ENCODE peak calls at places on chromosomes 12 and 14, in five cellular contexts. U is IMR-90, Z is H9, B is mesenchymal stem cell, S is H1. A is an unnamed sample.
A peak's percentile ranks its signal among the peaks of the same experiment; 100 is the strongest.

GRCh38 chr12:122420471-122421262 is 1.8 kb downstream of the CLIP1 start:
- DNase-seq in U (no peak), Z (no peak), B (no peak), S (no peak), A (no peak)

GRCh38 chr14:67240168-67240932 is 885 bp upstream of the PALS1 start:
- DNase-seq in U (peak; percentile 11), Z (peak; percentile 42), B (no peak), S (no peak), A (no peak)

GRCh38 chr12:122961551-122962329 is 4.5 kb downstream of the ABCB9 start:
- DNase-seq in U (no peak), Z (no peak), B (no peak), S (no peak), A (no peak)

GRCh38 chr12:51863921-51864700 is 15.6 kb upstream of the FIGNL2 start:
- DNase-seq in U (no peak), Z (peak; percentile 93), B (peak; percentile 65), S (no peak), A (peak; percentile 79)

GRCh38 chr12:121990692-121991603 is 30.7 kb upstream of the BCL7A start:
- DNase-seq in U (peak; percentile 45), Z (no peak), B (no peak), S (no peak), A (no peak)

GRCh38 chr12:57096748-57097553 is 8.0 kb downstream of the NAB2 start:
- DNase-seq in U (no peak), Z (no peak), B (no peak), S (no peak), A (no peak)

GRCh38 chr12:50220357-50221061 is 53.3 kb upstream of the CERS5 start:
- DNase-seq in U (peak; percentile 72), Z (no peak), B (peak; percentile 79), S (no peak), A (no peak)

GRCh38 chr12:116556964-116557706 is 2.0 kb upstream of the MAP1LC3B2 start:
- DNase-seq in U (peak; percentile 26), Z (no peak), B (peak; percentile 11), S (no peak), A (no peak)

GRCh38 chr12:122368361-122369073 is 54.0 kb downstream of the CLIP1 start:
- DNase-seq in U (peak; percentile 81), Z (no peak), B (peak; percentile 80), S (no peak), A (no peak)

GRCh38 chr12:92078167-92079053 is 67.2 kb downstream of the BTG1 start:
- DNase-seq in U (peak; percentile 96), Z (no peak), B (peak; percentile 88), S (no peak), A (no peak)

GRCh38 chr14:103257211-103257962 is 76.7 kb upstream of the EIF5 start:
- DNase-seq in U (peak; percentile 29), Z (no peak), B (peak; percentile 47), S (no peak), A (no peak)

GRCh38 chr12:1845427-1845826 is 25.1 kb downstream of the LRTM2 start:
- DNase-seq in U (no peak), Z (peak; percentile 25), B (no peak), S (no peak), A (no peak)

GRCh38 chr14:105019861-105020814 is 745 bp downstream of the CDCA4 start:
- DNase-seq in U (peak; percentile 49), Z (no peak), B (peak; percentile 82), S (no peak), A (peak; percentile 33)

GRCh38 chr12:67426067-67426466 is 156.9 kb downstream of the CAND1 start:
- DNase-seq in U (peak; percentile 80), Z (no peak), B (peak; percentile 63), S (no peak), A (no peak)

GRCh38 chr14:94317259-94317658 is 5.9 kb downstream of the SERPINA6 start:
- DNase-seq in U (no peak), Z (no peak), B (no peak), S (no peak), A (no peak)

GRCh38 chr14:95679995-95680735 is 6.1 kb upstream of the TCL1B start:
- DNase-seq in U (no peak), Z (peak; percentile 50), B (no peak), S (no peak), A (no peak)

GRCh38 chr12:113860950-113861349 is 105.2 kb downstream of the RBM19 start:
- DNase-seq in U (peak; percentile 98), Z (peak; percentile 44), B (peak; percentile 97), S (no peak), A (no peak)

GRCh38 chr14:58082491-58083098 is 69.4 kb downstream of the ARMH4 start:
- DNase-seq in U (peak; percentile 89), Z (no peak), B (peak; percentile 90), S (no peak), A (no peak)

GRCh38 chr12:27782481-27782880 is 2.4 kb upstream of the MANSC4 start:
- DNase-seq in U (no peak), Z (no peak), B (no peak), S (no peak), A (no peak)

GRCh38 chr12:117441751-117442150 is 80.3 kb upstream of the NOS1 start:
- DNase-seq in U (no peak), Z (peak; percentile 41), B (no peak), S (no peak), A (no peak)

GRCh38 chr14:33936391-33936790 is 14.5 kb downstream of the EGLN3 start:
- DNase-seq in U (no peak), Z (no peak), B (no peak), S (no peak), A (no peak)

GRCh38 chr14:52043690-52044089 is 25.2 kb downstream of the NID2 start:
- DNase-seq in U (peak; percentile 23), Z (peak; percentile 74), B (peak; percentile 57), S (no peak), A (no peak)

GRCh38 chr14:78448483-78449094 is 278.4 kb downstream of the NRXN3 start:
- DNase-seq in U (no peak), Z (peak; percentile 77), B (peak; percentile 1), S (peak; percentile 34), A (peak; percentile 71)

GRCh38 chr12:128830505-128830893 is 6.7 kb upstream of the SLC15A4 start:
- DNase-seq in U (no peak), Z (no peak), B (no peak), S (no peak), A (no peak)

GRCh38 chr12:16473610-16474326 is 126.3 kb downstream of the MGST1 start:
- DNase-seq in U (peak; percentile 63), Z (no peak), B (no peak), S (no peak), A (no peak)

GRCh38 chr14:34181308-34181707 is 230.4 kb upstream of the EGLN3 start:
- DNase-seq in U (no peak), Z (no peak), B (no peak), S (no peak), A (no peak)

GRCh38 chr12:16076553-16076952 is 165.4 kb downstream of the DERA start:
- DNase-seq in U (peak; percentile 2), Z (peak; percentile 45), B (peak; percentile 12), S (no peak), A (peak; percentile 24)

GRCh38 chr12:3492868-3493224 is 1.8 kb downstream of the PRMT8 start:
- DNase-seq in U (no peak), Z (no peak), B (no peak), S (no peak), A (no peak)

GRCh38 chr14:66511849-66512248 is 3.9 kb downstream of the GPHN start:
- DNase-seq in U (no peak), Z (no peak), B (no peak), S (no peak), A (no peak)

GRCh38 chr12:111126331-111126730 is 206.0 kb upstream of the MYL2 start:
- DNase-seq in U (no peak), Z (no peak), B (no peak), S (no peak), A (no peak)

GRCh38 chr14:24875203-24875840 is 174.6 kb downstream of the STXBP6 start:
- DNase-seq in U (peak; percentile 11), Z (no peak), B (no peak), S (no peak), A (no peak)

GRCh38 chr12:130169256-130169655 is 7.0 kb downstream of the FZD10 start:
- DNase-seq in U (no peak), Z (no peak), B (no peak), S (no peak), A (no peak)

GRCh38 chr12:109098142-109098652 is 800 bp downstream of the UNG start:
- DNase-seq in U (peak; percentile 60), Z (no peak), B (peak; percentile 81), S (no peak), A (no peak)

GRCh38 chr12:104651812-104652211 is 195.1 kb downstream of the CHST11 start:
- DNase-seq in U (no peak), Z (no peak), B (no peak), S (no peak), A (no peak)

GRCh38 chr12:71125515-71125914 is 32.3 kb downstream of the TSPAN8 start:
- DNase-seq in U (no peak), Z (no peak), B (no peak), S (no peak), A (no peak)

GRCh38 chr12:84858796-84859195 is 53.8 kb downstream of the SLC6A15 start:
- DNase-seq in U (no peak), Z (no peak), B (no peak), S (no peak), A (no peak)

DNA sequence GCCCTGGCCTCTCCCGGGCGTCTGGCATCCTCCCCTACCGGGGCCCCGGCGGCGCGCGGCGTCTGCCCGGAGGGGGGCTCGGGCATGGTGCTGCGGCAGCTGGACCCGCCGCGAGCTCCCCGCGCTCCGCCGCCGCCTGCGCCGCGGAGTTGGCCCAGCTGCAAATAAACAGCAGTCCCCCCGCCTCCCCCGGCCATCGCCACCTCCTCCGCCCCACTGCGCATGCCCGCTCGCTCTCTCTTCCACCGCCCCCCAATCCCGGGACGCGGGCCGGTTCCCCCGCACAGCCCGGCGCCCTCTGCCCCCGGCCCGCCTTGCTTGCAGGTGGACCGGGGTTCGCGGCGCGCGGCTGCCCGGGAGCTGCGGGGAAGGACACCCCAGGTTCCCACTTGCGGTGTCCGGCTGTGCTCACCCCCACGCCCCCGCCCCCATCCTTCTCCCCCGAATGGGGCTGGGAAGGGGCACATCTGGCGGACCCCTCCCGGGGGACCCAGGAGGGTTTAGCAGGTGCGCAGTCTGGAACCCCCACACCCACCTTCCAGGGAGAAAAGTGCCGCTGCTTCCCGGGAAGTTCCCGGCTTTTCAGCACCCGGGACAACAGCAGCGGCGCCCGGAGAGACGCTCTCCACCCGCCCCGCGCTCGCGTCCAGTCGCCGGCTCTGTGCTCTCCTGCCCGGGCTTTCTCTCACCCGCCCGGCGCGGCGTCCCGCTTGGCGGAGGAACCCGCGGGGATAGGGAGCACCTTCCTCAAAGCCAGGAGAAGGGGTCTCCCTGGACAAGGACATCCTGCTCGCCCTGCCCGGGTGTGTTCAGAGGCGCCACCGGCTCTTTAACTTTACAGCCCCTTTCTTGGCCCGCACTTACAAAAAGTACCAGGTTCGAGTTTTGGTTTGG is at the start of gene TMTC1:
- DNase-seq in U (peak; percentile 50), Z (peak; percentile 88), B (peak; percentile 76), S (peak; percentile 34), A (peak; percentile 80)
- H2BK15ac ChIP-seq in U (peak within 1 kb of the TSS; percentile 47), Z (no peak within 1 kb of the TSS), B (peak within 1 kb of the TSS; percentile 80), S (peak within 1 kb of the TSS; percentile 26), A (peak within 1 kb of the TSS; percentile 65)

GRCh38 chr14:73796881-73797539 is 54.6 kb upstream of the PTGR2 start:
- DNase-seq in U (peak; percentile 37), Z (no peak), B (no peak), S (no peak), A (no peak)
- H3K14ac ChIP-seq in U (peak overlapping the region; percentile 18), Z (no peak overlapping the region), B (no peak overlapping the region), S (no peak overlapping the region), A (no peak overlapping the region)

GRCh38 chr12:47193066-47193465 is 113.3 kb upstream of the AMIGO2 start:
- DNase-seq in U (no peak), Z (no peak), B (no peak), S (no peak), A (no peak)
- H2BK15ac ChIP-seq in U (no peak overlapping the region), Z (no peak overlapping the region), B (no peak overlapping the region), S (no peak overlapping the region), A (no peak overlapping the region)

GRCh38 chr14:68606644-68607043 is 186.2 kb downstream of the ZFP36L1 start:
- DNase-seq in U (no peak), Z (no peak), B (no peak), S (no peak), A (no peak)
- H3K14ac ChIP-seq in U (peak overlapping the region; percentile 92), Z (no peak overlapping the region), B (no peak overlapping the region), S (no peak overlapping the region), A (no peak overlapping the region)